ENCODE peak calls at places on chromosomes 5 and 9, in five cellular contexts. One of them, this sample, is unnamed.

GRCh38 chr5:155080721-155081120 is 67.2 kb downstream of the KIF4B start:
- DNase-seq in transverse colon: no peak
- DNase-seq in heart left ventricle: no peak
- DNase-seq in dorsolateral prefrontal cortex: no peak
- DNase-seq in tibial artery: no peak
- DNase-seq in this sample: no peak

GRCh38 chr5:168013546-168013945 is 277.9 kb upstream of the WWC1 start:
- DNase-seq in transverse colon: no peak
- DNase-seq in heart left ventricle: no peak
- DNase-seq in dorsolateral prefrontal cortex: no peak
- DNase-seq in tibial artery: no peak
- DNase-seq in this sample: no peak

GRCh38 chr5:176732736-176733585 is 77.4 kb upstream of the UNC5A start:
- DNase-seq in transverse colon: no peak
- DNase-seq in heart left ventricle: no peak
- DNase-seq in dorsolateral prefrontal cortex: peak; percentile 51
- DNase-seq in tibial artery: peak; percentile 52
- DNase-seq in this sample: no peak

GRCh38 chr9:127769985-127770904 is 8.2 kb downstream of the SH2D3C start:
- DNase-seq in transverse colon: no peak
- DNase-seq in heart left ventricle: peak; percentile 53
- DNase-seq in dorsolateral prefrontal cortex: no peak
- DNase-seq in tibial artery: no peak
- DNase-seq in this sample: no peak

GRCh38 chr9:123753011-123753410 is 176.9 kb downstream of the DENND1A start:
- DNase-seq in transverse colon: no peak
- DNase-seq in heart left ventricle: no peak
- DNase-seq in dorsolateral prefrontal cortex: no peak
- DNase-seq in tibial artery: no peak
- DNase-seq in this sample: no peak

GRCh38 chr5:38069360-38069759 is 189.0 kb upstream of the EGFLAM start:
- DNase-seq in transverse colon: no peak
- DNase-seq in heart left ventricle: no peak
- DNase-seq in dorsolateral prefrontal cortex: no peak
- DNase-seq in tibial artery: no peak
- DNase-seq in this sample: no peak

GRCh38 chr9:106859957-106860715 is 2.8 kb upstream of the ZNF462 start:
- DNase-seq in transverse colon: peak; percentile 71
- DNase-seq in heart left ventricle: peak; percentile 32
- DNase-seq in dorsolateral prefrontal cortex: no peak
- DNase-seq in tibial artery: peak; percentile 65
- DNase-seq in this sample: peak; percentile 76

GRCh38 chr9:93072383-93072795 is 13.9 kb downstream of the SUSD3 start:
- DNase-seq in transverse colon: peak; percentile 44
- DNase-seq in heart left ventricle: peak; percentile 38
- DNase-seq in dorsolateral prefrontal cortex: no peak
- DNase-seq in tibial artery: no peak
- DNase-seq in this sample: peak; percentile 67

DNA sequence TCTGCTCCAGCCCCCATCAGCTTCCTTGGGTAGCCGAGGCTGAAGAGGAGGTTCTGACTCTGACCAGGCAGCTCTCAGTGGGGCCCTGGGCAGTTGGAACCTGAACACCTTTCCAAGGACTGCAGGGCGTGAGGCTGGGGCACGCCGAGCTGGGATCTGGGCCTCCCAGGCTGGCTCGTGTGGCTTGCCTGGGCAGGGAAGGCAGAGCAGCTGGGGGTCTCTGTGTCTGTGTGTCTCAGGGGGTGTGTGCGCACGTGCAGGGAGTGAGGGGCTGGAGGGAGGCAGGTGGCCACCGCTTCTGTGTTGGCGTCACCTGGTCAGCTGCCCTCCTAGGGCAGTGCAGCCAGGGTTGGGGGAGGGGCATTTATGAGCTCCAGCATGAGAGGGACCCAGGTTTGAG is 4.3 kb downstream of the ADAMTSL2 start:
- DNase-seq in transverse colon: no peak
- DNase-seq in heart left ventricle: no peak
- DNase-seq in dorsolateral prefrontal cortex: no peak
- DNase-seq in tibial artery: no peak
- DNase-seq in this sample: no peak
- H3K27ac ChIP-seq in transverse colon: no peak overlapping the region
- H3K27ac ChIP-seq in heart left ventricle: no peak overlapping the region
- H3K27ac ChIP-seq in dorsolateral prefrontal cortex: no peak overlapping the region
- H3K27ac ChIP-seq in tibial artery: no peak overlapping the region
- H3K27ac ChIP-seq in this sample: no peak overlapping the region

DNA sequence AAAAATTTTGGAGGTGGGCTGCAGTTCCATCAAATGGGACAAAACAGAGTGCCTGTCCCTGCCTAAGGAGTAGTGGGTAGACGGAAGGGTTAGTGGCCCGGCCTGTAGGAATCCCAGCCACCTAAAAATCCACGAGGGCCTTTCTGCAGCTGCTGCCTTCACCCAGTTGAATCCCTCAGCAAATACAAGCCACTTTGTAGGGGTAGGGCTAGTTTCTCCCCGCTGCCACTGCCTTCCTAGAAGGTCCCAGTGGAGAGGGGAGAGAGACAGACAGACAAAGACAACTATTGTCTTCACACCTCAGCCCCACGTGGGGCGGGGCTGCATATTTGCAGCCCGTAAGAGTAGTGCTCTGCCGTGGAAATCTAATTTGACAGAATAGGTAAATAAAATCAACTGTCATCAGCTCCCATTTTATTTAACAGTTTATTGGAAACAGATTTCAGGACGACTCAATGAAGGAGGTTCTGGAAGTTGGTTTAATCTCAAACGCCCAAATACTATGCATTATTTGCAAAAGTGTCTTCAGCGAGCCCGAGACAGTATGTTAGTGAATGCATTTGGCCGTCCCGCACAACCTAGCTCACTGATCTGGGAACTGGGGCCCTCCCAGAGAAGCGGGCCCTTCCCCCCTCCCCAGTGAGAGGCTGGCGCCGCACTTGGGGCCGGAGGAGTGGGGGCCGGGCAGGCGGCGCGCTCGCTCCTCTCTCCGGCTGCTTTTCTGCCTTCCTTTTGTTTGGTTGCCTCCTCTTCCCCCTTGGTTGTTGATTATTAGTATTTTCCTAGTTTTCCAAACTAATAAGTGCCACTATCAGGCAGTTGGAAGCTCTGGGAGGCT is 67.7 kb upstream of the TBCA start:
- DNase-seq in transverse colon: no peak
- DNase-seq in heart left ventricle: no peak
- DNase-seq in dorsolateral prefrontal cortex: no peak
- DNase-seq in tibial artery: no peak
- DNase-seq in this sample: no peak
- H3K4me3 ChIP-seq in transverse colon: peak overlapping the region; percentile 60
- H3K4me3 ChIP-seq in heart left ventricle: peak overlapping the region; percentile 42
- H3K4me3 ChIP-seq in dorsolateral prefrontal cortex: peak overlapping the region; percentile 50
- H3K4me3 ChIP-seq in tibial artery: peak overlapping the region; percentile 46
- H3K4me3 ChIP-seq in this sample: peak overlapping the region; percentile 7

DNA sequence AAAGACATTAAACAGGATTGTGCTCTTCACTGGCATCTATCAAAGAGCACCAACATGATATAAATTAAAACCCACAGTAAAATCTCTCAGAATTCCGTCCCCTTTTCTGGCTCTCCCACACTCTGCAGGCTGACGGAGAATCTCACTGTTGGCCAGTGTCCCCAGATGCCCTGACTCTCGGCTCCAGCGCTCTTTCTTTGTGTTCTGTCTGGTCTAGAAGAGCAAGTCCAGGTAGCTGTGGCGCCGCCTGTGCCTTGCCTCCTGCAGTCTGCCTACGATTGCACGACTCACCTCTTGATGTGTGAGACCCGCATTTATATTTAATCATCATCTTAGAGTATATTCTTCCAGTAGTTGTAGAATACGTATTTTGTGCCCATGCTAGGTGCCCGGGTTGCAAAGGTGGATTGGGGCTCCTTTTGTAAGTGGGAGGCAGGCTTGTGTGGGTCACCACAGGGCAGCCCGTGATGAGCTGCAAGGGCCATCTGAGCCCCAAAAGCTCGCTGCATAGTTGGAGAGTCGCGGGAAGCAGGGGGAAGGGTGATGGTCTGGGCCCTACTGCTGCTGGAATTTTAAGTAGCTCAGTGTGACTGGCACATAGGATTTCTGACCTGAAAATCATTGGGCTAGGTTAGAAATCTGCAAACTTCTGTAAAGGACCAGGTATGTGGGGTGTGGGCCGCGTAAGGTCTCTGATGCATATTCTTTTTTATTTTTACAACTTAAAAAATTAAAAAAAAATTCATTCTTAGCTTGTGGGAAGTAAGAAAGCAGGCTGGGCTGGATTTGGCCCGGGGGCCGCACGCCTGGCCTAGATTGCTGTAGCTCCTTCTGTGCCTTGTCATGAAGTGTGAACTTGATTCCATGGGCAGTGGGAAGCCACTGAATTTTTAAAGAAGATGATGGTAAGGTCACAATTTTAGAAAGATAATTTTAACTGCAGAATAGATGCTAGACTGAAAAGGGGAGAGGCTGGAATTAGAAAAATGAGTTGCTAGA is 55.8 kb downstream of the EHMT1 start:
- DNase-seq in transverse colon: no peak
- DNase-seq in heart left ventricle: no peak
- DNase-seq in dorsolateral prefrontal cortex: no peak
- DNase-seq in tibial artery: peak; percentile 40
- DNase-seq in this sample: no peak
- H3K27ac ChIP-seq in transverse colon: peak overlapping the region; percentile 59
- H3K27ac ChIP-seq in heart left ventricle: no peak overlapping the region
- H3K27ac ChIP-seq in dorsolateral prefrontal cortex: no peak overlapping the region
- H3K27ac ChIP-seq in tibial artery: no peak overlapping the region
- H3K27ac ChIP-seq in this sample: no peak overlapping the region

GRCh38 chr9:35790385-35791291 is 753 bp upstream of the NPR2 start:
- DNase-seq in transverse colon: peak; percentile 71
- DNase-seq in heart left ventricle: peak; percentile 79
- DNase-seq in dorsolateral prefrontal cortex: peak; percentile 70
- DNase-seq in tibial artery: peak; percentile 89
- DNase-seq in this sample: peak; percentile 79
- H3K4me3 ChIP-seq in transverse colon: peak overlapping the region; percentile 55
- H3K4me3 ChIP-seq in heart left ventricle: peak overlapping the region; percentile 63
- H3K4me3 ChIP-seq in dorsolateral prefrontal cortex: peak overlapping the region; percentile 63
- H3K4me3 ChIP-seq in tibial artery: peak overlapping the region; percentile 61
- H3K4me3 ChIP-seq in this sample: peak overlapping the region; percentile 11

GRCh38 chr9:114722363-114722695 is 40.3 kb upstream of the TEX48 start:
- DNase-seq in transverse colon: no peak
- DNase-seq in heart left ventricle: no peak
- DNase-seq in dorsolateral prefrontal cortex: no peak
- DNase-seq in tibial artery: no peak
- DNase-seq in this sample: no peak
- H3K27ac ChIP-seq in transverse colon: no peak overlapping the region
- H3K27ac ChIP-seq in heart left ventricle: no peak overlapping the region
- H3K27ac ChIP-seq in dorsolateral prefrontal cortex: no peak overlapping the region
- H3K27ac ChIP-seq in tibial artery: no peak overlapping the region
- H3K27ac ChIP-seq in this sample: no peak overlapping the region

GRCh38 chr9:108662090-108662875 is 193.5 kb downstream of the ACTL7B start:
- DNase-seq in transverse colon: no peak
- DNase-seq in heart left ventricle: no peak
- DNase-seq in dorsolateral prefrontal cortex: no peak
- DNase-seq in tibial artery: no peak
- DNase-seq in this sample: no peak
- H3K4me3 ChIP-seq in transverse colon: no peak overlapping the region
- H3K4me3 ChIP-seq in heart left ventricle: no peak overlapping the region
- H3K4me3 ChIP-seq in dorsolateral prefrontal cortex: no peak overlapping the region
- H3K4me3 ChIP-seq in tibial artery: no peak overlapping the region
- H3K4me3 ChIP-seq in this sample: no peak overlapping the region

DNA sequence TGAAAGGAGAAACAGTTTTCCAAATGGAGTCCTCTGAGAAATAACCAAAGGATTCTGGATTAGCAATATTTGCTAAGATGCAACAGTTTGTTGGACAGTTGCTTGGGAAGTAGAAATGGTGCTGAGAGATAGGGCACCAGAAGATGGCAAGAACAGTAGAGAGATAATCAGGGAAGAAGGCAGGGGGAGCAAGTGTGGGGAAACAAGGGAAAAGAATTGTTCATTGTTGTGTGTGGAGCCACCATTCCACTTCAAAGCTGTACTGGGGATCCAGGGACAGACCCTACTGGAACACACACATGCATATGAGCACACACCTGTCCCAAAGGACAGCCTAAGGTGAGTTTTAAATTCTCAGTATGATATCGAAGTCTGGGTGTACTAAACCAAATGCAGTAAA is 152.5 kb downstream of the ZNF608 start:
- DNase-seq in transverse colon: no peak
- DNase-seq in heart left ventricle: no peak
- DNase-seq in dorsolateral prefrontal cortex: no peak
- DNase-seq in tibial artery: no peak
- DNase-seq in this sample: no peak
- H3K27ac ChIP-seq in transverse colon: no peak overlapping the region
- H3K27ac ChIP-seq in heart left ventricle: no peak overlapping the region
- H3K27ac ChIP-seq in dorsolateral prefrontal cortex: no peak overlapping the region
- H3K27ac ChIP-seq in tibial artery: no peak overlapping the region
- H3K27ac ChIP-seq in this sample: no peak overlapping the region

GRCh38 chr9:136313111-136314055 is 9.5 kb upstream of the CCDC187 start:
- DNase-seq in transverse colon: no peak
- DNase-seq in heart left ventricle: no peak
- DNase-seq in dorsolateral prefrontal cortex: no peak
- DNase-seq in tibial artery: no peak
- DNase-seq in this sample: no peak

GRCh38 chr9:136312436-136312835 is 8.5 kb upstream of the CCDC187 start:
- DNase-seq in transverse colon: peak; percentile 31
- DNase-seq in heart left ventricle: no peak
- DNase-seq in dorsolateral prefrontal cortex: no peak
- DNase-seq in tibial artery: no peak
- DNase-seq in this sample: no peak

GRCh38 chr9:136316271-136316751 is 11.0 kb upstream of the GPSM1 start:
- DNase-seq in transverse colon: no peak
- DNase-seq in heart left ventricle: no peak
- DNase-seq in dorsolateral prefrontal cortex: no peak
- DNase-seq in tibial artery: no peak
- DNase-seq in this sample: no peak

GRCh38 chr9:136314944-136315343 is 11.1 kb upstream of the CCDC187 start:
- DNase-seq in transverse colon: no peak
- DNase-seq in heart left ventricle: no peak
- DNase-seq in dorsolateral prefrontal cortex: no peak
- DNase-seq in tibial artery: no peak
- DNase-seq in this sample: no peak

GRCh38 chr9:136314056-136314416 is 10.1 kb upstream of the CCDC187 start:
- DNase-seq in transverse colon: no peak
- DNase-seq in heart left ventricle: no peak
- DNase-seq in dorsolateral prefrontal cortex: no peak
- DNase-seq in tibial artery: no peak
- DNase-seq in this sample: no peak
- H3K4me3 ChIP-seq in transverse colon: no peak overlapping the region
- H3K4me3 ChIP-seq in heart left ventricle: no peak overlapping the region
- H3K4me3 ChIP-seq in dorsolateral prefrontal cortex: no peak overlapping the region
- H3K4me3 ChIP-seq in tibial artery: no peak overlapping the region
- H3K4me3 ChIP-seq in this sample: no peak overlapping the region

DNA sequence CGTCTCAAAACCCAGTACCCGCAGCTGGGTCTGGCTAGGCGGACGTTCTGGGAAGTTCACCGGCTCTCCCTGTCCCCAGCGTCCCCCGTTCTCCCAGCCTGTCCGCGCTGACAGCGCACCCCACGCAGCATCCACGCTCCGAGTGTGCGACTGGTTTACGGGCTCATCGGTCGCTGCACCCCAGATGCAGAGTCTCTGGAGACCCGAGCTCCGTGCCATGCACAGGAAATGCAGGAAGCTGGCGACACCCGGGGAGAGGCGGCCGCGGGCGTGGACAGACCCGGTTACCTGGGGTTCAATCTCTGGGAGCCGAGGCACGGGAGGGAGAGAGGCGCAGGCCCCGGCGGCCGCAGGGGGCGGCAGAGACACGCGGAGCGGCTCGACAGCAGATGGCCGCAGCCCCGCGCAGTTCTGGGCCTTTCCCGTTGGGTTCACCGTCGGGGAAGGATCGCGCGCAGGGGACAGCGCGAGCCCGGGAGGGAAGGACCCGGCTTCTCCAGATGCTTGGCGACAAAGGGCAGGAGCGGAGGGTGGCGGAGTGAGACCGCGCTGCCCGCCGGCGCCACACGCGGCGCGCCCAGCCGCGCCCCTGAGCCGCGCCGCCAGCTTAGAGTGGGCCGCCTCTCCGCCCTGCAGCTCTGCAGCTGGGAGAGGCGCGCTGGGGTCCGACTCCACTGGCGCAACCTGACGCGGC is 558 bp downstream of the SHROOM1 start:
- DNase-seq in transverse colon: peak; percentile 87
- DNase-seq in heart left ventricle: peak; percentile 80
- DNase-seq in dorsolateral prefrontal cortex: peak; percentile 84
- DNase-seq in tibial artery: peak; percentile 82
- DNase-seq in this sample: peak; percentile 82
- H3K27ac ChIP-seq in transverse colon: peak overlapping the region; percentile 90
- H3K27ac ChIP-seq in heart left ventricle: peak overlapping the region; percentile 78
- H3K27ac ChIP-seq in dorsolateral prefrontal cortex: peak overlapping the region; percentile 92
- H3K27ac ChIP-seq in tibial artery: peak overlapping the region; percentile 42
- H3K27ac ChIP-seq in this sample: no peak overlapping the region

This sample was measured in aorta.